ENCODE peak calls at places on chromosome 3, in four cellular contexts. S is cardiac fibroblast, K is astrocyte of the spinal cord, H is stomach. W is an unnamed sample.

GRCh38 chr3:140859592-140860336 is 81.9 kb upstream of the SLC25A36 start:
- DNase-seq in S (no peak), K (peak), H (no peak), W (no peak)

GRCh38 chr3:157282261-157283191 is 122.6 kb upstream of the CCNL1 start:
- DNase-seq in S (peak), H (no peak), K (peak), W (peak)

GRCh38 chr3:104805508-104805907 is 561.2 kb upstream of the ALCAM start:
- DNase-seq in H (no peak), S (no peak), K (no peak), W (no peak)

GRCh38 chr3:28151608-28152228 is 89.7 kb upstream of the CMC1 start:
- DNase-seq in S (peak), H (no peak), K (no peak), W (no peak)

GRCh38 chr3:20352547-20353164 is 166.7 kb upstream of the SGO1 start:
- DNase-seq in S (peak), H (no peak), K (peak), W (no peak)

GRCh38 chr3:178181085-178181484 is 355.2 kb upstream of the KCNMB2 start:
- DNase-seq in K (no peak), H (no peak), S (no peak), W (no peak)

GRCh38 chr3:16335364-16335763 is 70.4 kb downstream of the OXNAD1 start:
- DNase-seq in S (no peak), K (no peak), H (no peak), W (no peak)

GRCh38 chr3:114554716-114555115 is 260.9 kb downstream of the TIGIT start:
- DNase-seq in K (no peak), S (peak), H (no peak), W (peak)

GRCh38 chr3:172601066-172601832 is 78.0 kb upstream of the TNFSF10 start:
- DNase-seq in H (no peak), S (no peak), K (no peak), W (no peak)

GRCh38 chr3:45944830-45945620 is 1.8 kb downstream of the CXCR6 start:
- DNase-seq in H (no peak), K (no peak), S (no peak), W (no peak)

GRCh38 chr3:174016186-174016585 is 618.6 kb downstream of the NLGN1 start:
- DNase-seq in K (peak), H (no peak), S (peak), W (peak)

GRCh38 chr3:152104847-152105415 is 163.8 kb upstream of the MBNL1 start:
- DNase-seq in H (no peak), K (no peak), S (no peak), W (no peak)

GRCh38 chr3:150412599-150413069 is 4.5 kb downstream of the TSC22D2 start:
- DNase-seq in S (peak), K (peak), H (no peak), W (peak)

GRCh38 chr3:155984791-155985417 is 114.5 kb downstream of the GMPS start:
- DNase-seq in H (no peak), K (no peak), S (no peak), W (no peak)

GRCh38 chr3:62370112-62371031 is 3.0 kb downstream of the FEZF2 start:
- DNase-seq in H (no peak), S (no peak), K (no peak), W (no peak)
- H3K4me3 ChIP-seq in H (no peak), S (no peak), K (no peak), W (no peak)

GRCh38 chr3:194373028-194373427 is 3.5 kb upstream of the LRRC15 start:
- DNase-seq in S (no peak), K (no peak), H (no peak), W (no peak)

GRCh38 chr3:194368918-194369317 is 625 bp downstream of the LRRC15 start:
- DNase-seq in S (no peak), K (no peak), H (no peak), W (no peak)

GRCh38 chr3:194367992-194368841 is 1.3 kb downstream of the LRRC15 start:
- DNase-seq in H (no peak), S (peak), K (peak), W (peak)

GRCh38 chr3:194370753-194371152 is 1.2 kb upstream of the LRRC15 start:
- DNase-seq in H (no peak), K (no peak), S (no peak), W (no peak)

GRCh38 chr3:194369522-194370279 is at the start of gene LRRC15:
- DNase-seq in H (peak), K (peak), S (peak), W (peak)
- TF ChIP-seq CTCF in H (no peak), K (no peak), S (no peak), W (peak)

DNA sequence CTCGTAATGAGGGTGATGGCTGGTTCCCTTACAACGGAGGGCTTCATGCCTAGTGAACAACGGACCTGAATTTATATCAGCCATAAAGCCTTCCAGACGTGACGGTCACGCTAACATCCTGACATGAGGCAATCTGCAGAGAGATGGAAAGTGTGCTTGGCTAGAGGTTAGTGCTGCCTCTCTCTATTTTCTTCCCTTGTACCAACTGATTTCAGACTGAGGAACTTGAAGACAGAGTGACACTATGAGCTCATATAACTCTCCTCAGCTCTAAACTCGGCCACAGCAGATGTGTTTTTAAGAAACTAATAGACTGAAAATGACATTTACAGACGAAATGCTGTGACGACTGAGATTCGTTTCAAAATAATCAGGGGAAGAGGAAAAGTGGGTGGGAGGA is 122.4 kb downstream of the XXYLT1 start:
- DNase-seq in K (no peak), H (no peak), S (peak), W (peak)
- H3K4me3 ChIP-seq in K (no peak), H (peak), S (no peak), W (peak)

GRCh38 chr3:133776794-133777438 is 28.7 kb upstream of the SRPRB start:
- DNase-seq in K (no peak), S (no peak), H (no peak), W (no peak)
- TF ChIP-seq CTCF in K (no peak), S (no peak), H (no peak), W (no peak)

W was measured in AG10803.